ENCODE peak calls at places on chromosome 11, in four cellular contexts. L, Q, M and J are unnamed samples.

GRCh38 chr11:528815-529728 is 6.3 kb downstream of the HRAS start:
- DNase-seq in Q (peak; percentile 73), M (no peak), L (no peak), J (no peak)

GRCh38 chr11:103281301-103281700 is 172.1 kb downstream of the DYNC2H1 start:
- DNase-seq in L (no peak), Q (no peak), M (peak; percentile 31), J (no peak)

GRCh38 chr11:116725434-116726221 is 47.2 kb downstream of the BUD13 start:
- DNase-seq in M (peak; percentile 44), L (no peak), Q (peak; percentile 41), J (no peak)

GRCh38 chr11:72776117-72776843 is 17.6 kb downstream of the STARD10 start:
- DNase-seq in M (no peak), L (no peak), Q (no peak), J (no peak)

GRCh38 chr11:32991898-32992297 is 23.8 kb upstream of the DEPDC7 start:
- DNase-seq in M (no peak), L (no peak), Q (no peak), J (no peak)

GRCh38 chr11:95134491-95134890 is 44.8 kb downstream of the ENDOD1 start:
- DNase-seq in L (peak; percentile 93), Q (no peak), M (peak; percentile 51), J (no peak)

GRCh38 chr11:70306586-70307033 is 36.1 kb downstream of the PPFIA1 start:
- DNase-seq in Q (no peak), L (no peak), M (no peak), J (no peak)

GRCh38 chr11:111344032-111344431 is 35.0 kb downstream of the POU2AF1 start:
- DNase-seq in L (peak; percentile 12), M (peak; percentile 79), Q (no peak), J (no peak)

GRCh38 chr11:118870396-118871343 is 13.0 kb upstream of the CXCR5 start:
- DNase-seq in M (peak; percentile 13), Q (peak; percentile 68), L (no peak), J (no peak)

GRCh38 chr11:8265681-8266241 is 2.1 kb upstream of the LMO1 start:
- DNase-seq in M (no peak), Q (no peak), L (no peak), J (peak; percentile 22)

GRCh38 chr11:108902027-108902469 is 237.2 kb downstream of the DDX10 start:
- DNase-seq in Q (no peak), L (no peak), M (no peak), J (no peak)

GRCh38 chr11:45161252-45162063 is 15.0 kb downstream of the PRDM11 start:
- DNase-seq in L (no peak), M (no peak), Q (peak; percentile 55), J (no peak)

GRCh38 chr11:6586434-6587359 is 16.7 kb downstream of the RRP8 start:
- DNase-seq in Q (no peak), M (no peak), L (no peak), J (no peak)

GRCh38 chr11:68256331-68256741 is 15.4 kb downstream of the C11orf24 start:
- DNase-seq in Q (no peak), M (peak; percentile 45), L (no peak), J (no peak)

GRCh38 chr11:71302911-71303310 is 50.5 kb upstream of the SHANK2 start:
- DNase-seq in M (no peak), Q (no peak), L (no peak), J (no peak)

GRCh38 chr11:50275133-50275532 is 242.5 kb downstream of the OR4C45 start:
- DNase-seq in L (no peak), M (no peak), Q (no peak), J (no peak)

GRCh38 chr11:80477178-80477577 is 1036.3 kb upstream of the TENM4 start:
- DNase-seq in Q (no peak), L (no peak), M (no peak), J (no peak)

GRCh38 chr11:47233989-47234668 is 14.5 kb downstream of the ACP2 start:
- DNase-seq in Q (no peak), M (peak; percentile 67), L (no peak), J (no peak)

GRCh38 chr11:111193924-111194490 is 51.5 kb upstream of the POU2AF2 start:
- DNase-seq in M (no peak), Q (no peak), L (no peak), J (no peak)

GRCh38 chr11:68839953-68840641 is 1.6 kb downstream of the CPT1A start:
- DNase-seq in M (peak; percentile 20), Q (no peak), L (peak; percentile 22), J (no peak)

GRCh38 chr11:83241291-83241946 is 44.7 kb downstream of the CCDC90B start:
- DNase-seq in Q (no peak), L (peak; percentile 60), M (peak; percentile 77), J (no peak)

GRCh38 chr11:29809121-29809520 is 207.7 kb downstream of the KCNA4 start:
- DNase-seq in M (no peak), L (peak; percentile 70), Q (no peak), J (no peak)

GRCh38 chr11:8328231-8328794 is 64.6 kb upstream of the LMO1 start:
- DNase-seq in L (no peak), Q (no peak), M (no peak), J (peak; percentile 25)

GRCh38 chr11:27119396-27119795 is 78.8 kb downstream of the BBOX1 start:
- DNase-seq in M (no peak), L (no peak), Q (no peak), J (no peak)

GRCh38 chr11:27120211-27120610 is 79.6 kb downstream of the BBOX1 start:
- DNase-seq in L (no peak), Q (no peak), M (no peak), J (no peak)

DNA sequence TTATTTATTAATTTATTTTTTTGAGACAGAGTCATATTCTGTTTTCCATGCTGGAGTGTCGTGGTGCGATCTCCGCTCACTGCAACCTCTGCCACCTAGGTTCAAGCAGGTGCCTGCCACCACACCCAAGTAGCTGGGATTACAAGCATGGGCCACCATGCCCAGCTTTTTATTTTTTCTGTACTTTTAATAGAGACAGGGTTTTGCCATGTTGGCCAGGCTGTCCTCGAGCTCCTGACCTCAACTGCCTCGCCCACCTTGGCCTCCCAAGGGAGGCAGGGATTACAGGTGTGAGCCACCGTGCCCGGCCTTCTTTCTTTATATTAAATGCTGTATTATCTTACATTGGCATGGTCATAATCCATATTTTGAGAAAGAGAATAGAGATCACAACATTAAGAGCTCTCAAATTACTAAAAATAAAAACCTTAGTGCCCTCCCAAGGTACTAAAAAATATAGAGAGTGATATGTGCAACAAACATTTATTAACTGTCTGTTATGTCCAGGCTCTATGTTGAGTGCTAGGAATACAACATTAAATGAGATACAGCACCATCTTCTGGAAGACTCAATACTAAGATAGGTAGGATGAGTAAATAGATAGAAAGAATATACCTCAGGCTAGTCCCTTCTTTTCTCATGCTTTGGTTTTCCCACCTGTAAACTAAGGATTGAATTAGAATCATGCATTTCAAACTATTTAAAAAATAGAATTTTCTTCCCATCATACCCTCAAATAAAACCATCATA is 84.1 kb downstream of the BBOX1 start:
- DNase-seq in L (peak; percentile 13), M (peak; percentile 42), Q (no peak), J (no peak)
- TF ChIP-seq CTCF in L (no peak), M (peak; percentile 53), Q (no peak), J (no peak)

DNA sequence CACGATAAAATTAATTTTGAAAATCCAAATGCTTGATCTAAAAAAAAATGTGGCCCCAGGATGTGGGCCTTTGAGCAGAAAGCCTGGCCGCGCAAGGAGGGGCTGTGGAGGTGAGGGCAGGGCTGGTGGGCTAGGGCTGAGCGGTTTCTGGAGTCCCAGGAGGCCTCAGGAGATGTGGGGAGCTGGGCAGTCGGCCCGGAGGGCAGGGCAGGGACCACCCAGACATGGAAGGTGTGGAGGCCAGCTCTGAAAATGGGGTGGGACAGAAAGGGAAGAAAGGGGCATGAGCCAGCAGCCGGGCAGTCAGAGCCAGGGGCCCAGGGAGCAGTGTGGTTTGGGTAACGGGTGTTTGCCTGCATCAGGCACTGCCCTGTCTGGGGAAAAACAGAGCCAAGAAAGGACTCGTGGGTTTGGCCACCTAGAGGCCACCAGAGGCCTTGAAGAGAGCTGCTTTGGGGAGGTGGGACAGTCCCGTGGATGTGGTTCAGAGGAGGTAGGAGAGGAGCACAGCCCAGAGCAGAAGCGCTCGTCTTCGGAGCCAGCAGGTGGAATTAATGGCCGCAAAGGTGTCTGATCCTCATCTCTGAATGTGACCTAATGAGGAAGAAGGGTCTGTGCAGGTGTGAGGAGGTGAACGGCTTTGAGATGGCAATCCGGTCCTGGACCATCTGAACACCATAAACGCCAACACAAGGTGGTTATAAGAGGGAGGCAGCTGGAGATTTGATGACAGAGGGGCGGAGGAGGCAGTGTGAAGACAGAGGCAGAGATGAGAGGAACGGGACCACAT is 50.2 kb downstream of the IGF2 start:
- DNase-seq in Q (no peak), L (no peak), M (no peak), J (no peak)
- TF ChIP-seq CTCF in Q (no peak), L (no peak), M (no peak), J (no peak)

GRCh38 chr11:16881766-16882165 is 132.4 kb downstream of the PLEKHA7 start:
- DNase-seq in Q (no peak), M (no peak), L (no peak), J (no peak)

GRCh38 chr11:16880184-16880583 is 134.0 kb downstream of the PLEKHA7 start:
- DNase-seq in M (no peak), L (no peak), Q (no peak), J (no peak)

GRCh38 chr11:16883179-16883578 is 131.0 kb downstream of the PLEKHA7 start:
- DNase-seq in L (peak; percentile 44), Q (no peak), M (no peak), J (no peak)

GRCh38 chr11:16879690-16880089 is 134.5 kb downstream of the PLEKHA7 start:
- DNase-seq in Q (no peak), M (no peak), L (no peak), J (no peak)

GRCh38 chr11:16881074-16881709 is 133.0 kb downstream of the PLEKHA7 start:
- DNase-seq in M (peak; percentile 13), L (peak; percentile 67), Q (peak; percentile 71), J (no peak)
- TF ChIP-seq CTCF in M (peak; percentile 7), L (peak; percentile 13), Q (no peak), J (no peak)

DNA sequence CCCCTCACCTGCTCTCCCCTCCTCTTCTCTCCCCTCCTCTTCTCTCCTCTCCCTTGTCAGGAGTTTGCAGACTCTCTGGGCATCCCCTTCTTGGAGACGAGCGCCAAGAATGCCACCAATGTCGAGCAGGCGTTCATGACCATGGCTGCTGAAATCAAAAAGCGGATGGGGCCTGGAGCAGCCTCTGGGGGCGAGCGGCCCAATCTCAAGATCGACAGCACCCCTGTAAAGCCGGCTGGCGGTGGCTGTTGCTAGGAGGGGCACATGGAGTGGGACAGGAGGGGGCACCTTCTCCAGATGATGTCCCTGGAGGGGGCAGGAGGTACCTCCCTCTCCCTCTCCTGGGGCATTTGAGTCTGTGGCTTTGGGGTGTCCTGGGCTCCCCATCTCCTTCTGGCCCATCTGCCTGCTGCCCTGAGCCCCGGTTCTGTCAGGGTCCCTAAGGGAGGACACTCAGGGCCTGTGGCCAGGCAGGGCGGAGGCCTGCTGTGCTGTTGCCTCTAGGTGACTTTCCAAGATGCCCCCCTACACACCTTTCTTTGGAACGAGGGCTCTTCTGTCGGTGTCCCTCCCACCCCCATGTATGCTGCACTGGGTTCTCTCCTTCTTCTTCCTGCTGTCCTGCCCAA is 1.9 kb upstream of the CNIH2 start:
- DNase-seq in L (no peak), Q (peak; percentile 61), M (no peak), J (no peak)
- TF ChIP-seq CTCF in L (no peak), Q (no peak), M (no peak), J (no peak)

GRCh38 chr11:66867425-66868040 is 10.7 kb downstream of the LRFN4 start:
- DNase-seq in M (no peak), L (no peak), Q (peak; percentile 33), J (no peak)
- TF ChIP-seq CTCF in M (no peak), L (no peak), Q (no peak), J (no peak)